ENCODE peak calls at places on chromosomes 6 and 20, in six cellular contexts. D is ovary; E is stimulated activated CD4-positive, alpha-beta T cell treated with anti-CD3 and anti-CD28 coated beads, Interleukin-15, amount 100 ng/mL, for 1 hour; H is NB4; N is MM.1S; T is cardiac fibroblast. S is an unnamed sample.

GRCh38 chr6:105799051-105799450 is 287.1 kb upstream of the PRDM1 start:
- DNase-seq in D (peak), E (no peak), H (peak), N (no peak), T (no peak), S (no peak)

GRCh38 chr6:68572525-68572924 is 62.6 kb upstream of the ADGRB3 start:
- DNase-seq in D (no peak), E (no peak), H (peak), N (peak), T (peak), S (peak)

GRCh38 chr6:97437087-97437486 is 154.1 kb upstream of the MMS22L start:
- DNase-seq in D (no peak), E (no peak), H (peak), N (no peak), T (peak), S (peak)

GRCh38 chr6:162684961-162685360 is 42.6 kb downstream of the PRKN start:
- DNase-seq in D (no peak), E (no peak), H (no peak), N (no peak), T (no peak), S (no peak)

GRCh38 chr6:136282906-136283305 is 6.7 kb downstream of the BCLAF1 start:
- DNase-seq in D (no peak), E (no peak), H (no peak), N (no peak), T (no peak), S (no peak)

GRCh38 chr20:32775240-32775991 is 13.2 kb downstream of the DNMT3B start:
- DNase-seq in D (no peak), E (no peak), H (peak), N (no peak), T (no peak), S (no peak)

GRCh38 chr6:101761124-101761601 is 367.7 kb downstream of the GRIK2 start:
- DNase-seq in D (no peak), E (no peak), H (peak), N (no peak), T (peak), S (no peak)

GRCh38 chr6:134482585-134483346 is 164.9 kb upstream of the SGK1 start:
- DNase-seq in D (no peak), E (no peak), H (no peak), N (no peak), T (peak), S (no peak)

GRCh38 chr6:36649086-36649485 is 29.4 kb upstream of the CDKN1A start:
- DNase-seq in D (no peak), E (no peak), H (no peak), N (no peak), T (no peak), S (no peak)

GRCh38 chr6:128518531-128519131 is 1.8 kb downstream of the PTPRK start:
- DNase-seq in D (no peak), E (peak), H (no peak), N (no peak), T (peak), S (no peak)

GRCh38 chr6:39102024-39102820 is 12.8 kb downstream of the SAYSD1 start:
- DNase-seq in D (no peak), E (no peak), H (peak), N (no peak), T (peak), S (peak)

GRCh38 chr6:43859213-43859612 is 89.2 kb downstream of the VEGFA start:
- DNase-seq in D (no peak), E (no peak), H (no peak), N (no peak), T (no peak), S (no peak)

GRCh38 chr6:167665698-167666380 is 160.9 kb upstream of the AFDN start:
- DNase-seq in D (no peak), E (no peak), H (no peak), N (no peak), T (no peak), S (no peak)